ENCODE peak calls at places on chromosomes 3 and 15, in eight cellular contexts. L is ovary, R is esophagus muscularis mucosa, M is A549, A is HepG2, D is K562, F is upper lobe of left lung, Q is stomach. P is an unnamed sample.

GRCh38 chr15:97502038-97502437 is 458.5 kb upstream of the ARRDC4 start:
- DNase-seq in Q (no peak), A (no peak), F (no peak), M (no peak), D (no peak), L (no peak), R (no peak), P (no peak)

GRCh38 chr3:39990532-39990931 is 181.1 kb downstream of the MYRIP start:
- DNase-seq in M (peak; percentile 33), D (peak; percentile 73), A (peak; percentile 70), F (peak; percentile 24), Q (peak; percentile 48), R (no peak), L (no peak), P (no peak)

GRCh38 chr3:65635661-65636060 is 403.1 kb downstream of the MAGI1 start:
- DNase-seq in F (no peak), M (no peak), Q (no peak), R (no peak), A (no peak), D (no peak), L (no peak), P (no peak)

GRCh38 chr15:70275461-70276138 is 177.9 kb upstream of the TLE3 start:
- DNase-seq in A (no peak), R (no peak), D (no peak), L (no peak), Q (no peak), M (no peak), F (no peak), P (no peak)

GRCh38 chr3:177150970-177151627 is 46.2 kb downstream of the TBL1XR1 start:
- DNase-seq in Q (no peak), L (no peak), D (no peak), R (no peak), F (no peak), A (peak; percentile 18), M (no peak), P (no peak)

GRCh38 chr3:183937601-183938286 is 53.1 kb upstream of the PARL start:
- DNase-seq in M (no peak), D (no peak), R (no peak), Q (no peak), A (no peak), L (no peak), F (no peak), P (no peak)

GRCh38 chr3:35857004-35857403 is 217.7 kb downstream of the ARPP21 start:
- DNase-seq in L (no peak), M (no peak), D (no peak), R (no peak), Q (no peak), A (no peak), F (no peak), P (no peak)

GRCh38 chr3:153951276-153951675 is 169.9 kb upstream of the ARHGEF26 start:
- DNase-seq in D (no peak), R (no peak), F (no peak), Q (no peak), M (no peak), A (no peak), L (no peak), P (no peak)

DNA sequence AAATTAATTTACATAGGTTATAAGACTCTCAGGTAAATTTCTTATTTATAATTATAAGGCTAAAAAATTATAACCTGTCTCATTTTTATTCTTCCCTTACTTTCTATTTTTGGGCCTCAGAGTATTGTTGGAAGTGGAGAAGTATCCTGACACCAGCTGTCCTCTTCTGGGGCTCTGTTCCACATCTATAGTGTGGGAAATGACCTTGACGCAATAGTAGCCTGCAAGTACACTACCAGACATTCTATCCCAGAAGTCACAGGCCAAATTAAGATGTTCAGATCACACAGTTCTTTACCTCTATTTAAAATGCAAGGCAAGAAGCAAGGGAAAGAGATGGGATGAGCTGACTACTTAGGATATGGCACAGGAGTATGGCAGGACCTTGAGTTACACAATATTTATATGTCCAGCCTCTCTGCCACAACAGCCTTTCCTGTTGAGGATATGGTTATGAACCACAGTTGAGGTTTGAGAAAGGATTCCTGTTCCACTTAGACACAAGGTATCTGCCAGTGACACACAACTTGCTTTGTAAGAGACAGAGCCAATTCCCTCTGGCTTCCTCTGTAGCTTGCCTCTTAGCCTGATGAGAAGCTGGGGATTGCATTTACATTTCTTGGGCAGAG is 158.0 kb upstream of the IL12A start:
- DNase-seq in L (no peak), D (no peak), Q (no peak), M (no peak), R (no peak), A (no peak), F (no peak), P (no peak)
- TF ChIP-seq EP300 in L (no peak), D (no peak), Q (no peak), M (no peak), R (no peak), A (no peak), F (no peak), P (no peak)

DNA sequence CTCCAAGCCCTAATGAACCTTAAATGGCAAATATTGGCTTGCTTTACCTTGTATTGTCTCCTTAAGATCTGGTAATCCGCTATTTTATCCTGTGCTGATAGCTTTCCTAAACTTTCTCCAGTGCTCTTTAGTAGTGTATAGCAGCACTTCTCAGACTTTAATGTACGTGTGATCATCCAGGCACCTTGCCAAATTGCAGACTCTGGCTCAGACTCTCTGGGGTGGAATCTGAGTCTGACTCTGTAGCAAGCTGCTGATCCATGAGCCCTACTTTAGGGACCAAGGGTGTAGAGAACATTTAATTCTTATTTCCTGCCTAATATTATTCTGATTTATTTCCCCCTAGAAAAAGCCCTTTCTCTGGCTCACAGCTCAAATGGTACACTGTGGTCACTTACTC is 518.8 kb upstream of the ZNF385D start:
- DNase-seq in D (no peak), F (no peak), M (no peak), L (no peak), A (no peak), Q (no peak), R (no peak), P (no peak)
- TF ChIP-seq EP300 in D (no peak), F (no peak), M (no peak), L (no peak), A (no peak), Q (no peak), R (no peak), P (no peak)

GRCh38 chr3:49805884-49806701 is 3.0 kb downstream of the INKA1 start:
- DNase-seq in R (no peak), L (peak; percentile 65), Q (no peak), F (peak; percentile 36), D (peak; percentile 33), A (no peak), M (no peak), P (peak; percentile 21)

GRCh38 chr3:49803464-49804140 is 541 bp downstream of the INKA1 start:
- DNase-seq in D (peak; percentile 66), L (no peak), M (no peak), Q (no peak), R (no peak), A (no peak), F (no peak), P (no peak)

GRCh38 chr3:49804141-49805041 is 1.3 kb downstream of the INKA1 start:
- DNase-seq in Q (no peak), R (no peak), D (no peak), F (no peak), A (no peak), L (no peak), M (no peak), P (no peak)

GRCh38 chr3:49806838-49807237 is 3.8 kb downstream of the INKA1 start:
- DNase-seq in A (no peak), R (no peak), D (no peak), M (no peak), F (no peak), Q (no peak), L (no peak), P (no peak)

GRCh38 chr3:49805367-49805782 is 2.3 kb downstream of the INKA1 start:
- DNase-seq in F (peak; percentile 42), D (no peak), L (peak; percentile 84), Q (peak; percentile 83), R (no peak), A (no peak), M (no peak), P (peak; percentile 79)
- TF ChIP-seq EP300 in F (no peak), D (no peak), L (no peak), Q (no peak), R (no peak), A (no peak), M (no peak), P (peak; percentile 55)

GRCh38 chr3:191070762-191071365 is 128.2 kb upstream of the OSTN start:
- DNase-seq in R (no peak), Q (no peak), A (no peak), D (no peak), L (no peak), M (no peak), F (no peak), P (no peak)

GRCh38 chr3:191074511-191074910 is 124.5 kb upstream of the OSTN start:
- DNase-seq in L (no peak), R (no peak), M (no peak), Q (no peak), F (no peak), D (no peak), A (no peak), P (no peak)

GRCh38 chr3:191066669-191067068 is 132.4 kb upstream of the OSTN start:
- DNase-seq in L (no peak), D (no peak), M (peak; percentile 2), A (no peak), R (no peak), F (no peak), Q (no peak), P (no peak)

GRCh38 chr3:191068946-191069813 is 129.9 kb upstream of the OSTN start:
- DNase-seq in L (no peak), R (no peak), F (no peak), M (no peak), A (no peak), D (no peak), Q (no peak), P (no peak)

GRCh38 chr3:191070201-191070600 is 128.8 kb upstream of the OSTN start:
- DNase-seq in D (no peak), A (no peak), Q (no peak), R (no peak), M (no peak), F (no peak), L (no peak), P (no peak)
- TF ChIP-seq EP300 in D (no peak), A (no peak), Q (no peak), R (no peak), M (no peak), F (no peak), L (no peak), P (no peak)

GRCh38 chr3:127275287-127275781 is 12.5 kb downstream of the PRR20G start:
- DNase-seq in A (no peak), R (peak; percentile 72), M (no peak), Q (no peak), L (no peak), D (no peak), F (no peak), P (no peak)
- TF ChIP-seq EP300 in A (no peak), R (no peak), M (no peak), Q (no peak), L (no peak), D (no peak), F (no peak), P (no peak)

DNA sequence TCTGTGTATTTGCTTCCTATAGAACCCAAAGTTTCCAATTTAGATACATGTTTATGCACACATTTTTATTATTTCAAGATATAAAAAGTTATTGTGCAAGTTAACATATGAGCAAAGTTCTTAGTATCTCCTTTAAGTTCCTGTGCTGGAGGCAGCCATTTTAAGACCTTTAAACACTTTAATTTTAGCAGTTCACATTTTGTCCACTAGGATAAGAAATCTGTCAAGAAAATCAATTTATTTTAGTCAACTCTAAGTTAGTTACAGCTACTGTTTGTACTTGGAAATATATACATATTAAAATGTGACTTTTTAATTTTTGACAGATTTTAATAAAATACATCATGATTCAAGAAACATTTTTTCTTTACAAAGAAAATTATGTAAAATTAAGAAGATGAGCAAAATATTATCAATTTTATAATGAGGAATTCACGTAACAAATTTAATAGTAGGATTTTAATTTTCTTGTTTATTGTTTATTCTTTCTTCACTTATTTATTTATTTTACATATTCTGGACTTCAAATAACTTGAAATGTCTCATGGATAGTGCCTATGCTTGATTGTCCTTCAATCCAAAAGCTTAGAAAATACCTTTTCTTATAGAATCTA is 402.6 kb upstream of the GBE1 start:
- DNase-seq in A (no peak), M (peak; percentile 2), D (peak; percentile 7), Q (no peak), R (no peak), F (no peak), L (no peak), P (no peak)
- TF ChIP-seq EP300 in A (no peak), M (no peak), D (no peak), Q (no peak), R (no peak), F (no peak), L (no peak), P (no peak)